ENCODE peak calls at places on chromosomes 7 and 10, in eight cellular contexts. M, B, D, U, A, O, R and G are unnamed samples.

GRCh38 chr10:95346715-95347401 is 56.1 kb upstream of the PDLIM1 start:
- DNase-seq in U (no peak), B (no peak), A (no peak), R (no peak), M (peak), O (peak), D (peak), G (no peak)

GRCh38 chr7:78125884-78126283 is 327.3 kb downstream of the PHTF2 start:
- DNase-seq in D (peak), B (no peak), O (no peak), M (peak), A (no peak), R (no peak), U (peak), G (no peak)

GRCh38 chr10:28564905-28565304 is 32.0 kb downstream of the WAC start:
- DNase-seq in R (no peak), D (no peak), B (no peak), U (peak), O (no peak), A (no peak), M (no peak), G (no peak)

GRCh38 chr10:15197276-15197675 is 28.8 kb upstream of the NMT2 start:
- DNase-seq in R (no peak), U (peak), B (no peak), O (no peak), D (peak), M (peak), A (no peak), G (no peak)

GRCh38 chr10:72087969-72088878 is at the start of gene SPOCK2:
- DNase-seq in D (peak), M (no peak), A (no peak), R (peak), B (no peak), U (no peak), O (no peak), G (no peak)

GRCh38 chr7:37007731-37008130 is 283.4 kb upstream of the AOAH start:
- DNase-seq in B (no peak), M (no peak), U (no peak), A (no peak), R (no peak), O (no peak), D (no peak), G (no peak)

GRCh38 chr10:49395741-49396665 is at the start of gene DRGX:
- DNase-seq in M (no peak), O (no peak), A (no peak), D (peak), B (no peak), R (no peak), U (no peak), G (no peak)

GRCh38 chr7:120740348-120740747 is 117.6 kb downstream of the TSPAN12 start:
- DNase-seq in B (no peak), R (no peak), D (no peak), A (no peak), O (no peak), M (peak), U (peak), G (no peak)

GRCh38 chr7:5620459-5620881 is 161.0 kb downstream of the RNF216 start:
- DNase-seq in M (no peak), O (no peak), A (no peak), R (no peak), D (no peak), B (no peak), U (no peak), G (no peak)

GRCh38 chr10:11146402-11147171 is 128.9 kb downstream of the CELF2 start:
- DNase-seq in B (no peak), M (peak), R (no peak), D (no peak), U (peak), O (no peak), A (no peak), G (no peak)

GRCh38 chr7:74012842-74013249 is 15.1 kb upstream of the ELN start:
- DNase-seq in B (peak), R (no peak), A (peak), M (peak), O (no peak), D (no peak), U (peak), G (no peak)

GRCh38 chr10:32005050-32005449 is 51.2 kb downstream of the KIF5B start:
- DNase-seq in M (peak), R (peak), U (peak), D (peak), B (peak), O (peak), A (peak), G (peak)

GRCh38 chr7:28355553-28356319 is 56.6 kb upstream of the CREB5 start:
- DNase-seq in M (peak), A (no peak), B (no peak), O (no peak), U (peak), D (no peak), R (no peak), G (peak)

GRCh38 chr7:41058986-41059741 is 643.7 kb downstream of the INHBA start:
- DNase-seq in R (no peak), M (peak), O (no peak), B (peak), U (peak), A (no peak), D (peak), G (peak)

GRCh38 chr10:17607603-17608332 is 9.4 kb downstream of the HACD1 start:
- DNase-seq in U (peak), A (no peak), D (peak), M (peak), R (peak), B (no peak), O (peak), G (peak)

GRCh38 chr10:79981673-79982485 is 33.0 kb upstream of the SFTPD start:
- DNase-seq in M (peak), R (no peak), D (peak), U (peak), O (peak), A (no peak), B (peak), G (peak)

GRCh38 chr10:131511391-131511790 is 199.9 kb upstream of the TCERG1L start:
- DNase-seq in M (no peak), B (no peak), A (no peak), D (no peak), O (no peak), U (no peak), R (no peak), G (no peak)

GRCh38 chr10:77223532-77224460 is 413.8 kb downstream of the KCNMA1 start:
- DNase-seq in O (no peak), D (peak), M (no peak), B (no peak), A (no peak), U (no peak), R (no peak), G (no peak)

GRCh38 chr7:3028071-3028766 is 15.4 kb downstream of the CARD11 start:
- DNase-seq in B (no peak), M (peak), R (no peak), A (no peak), O (no peak), U (peak), D (peak), G (peak)

GRCh38 chr7:99489235-99489634 is 10.8 kb downstream of the ZNF394 start:
- DNase-seq in B (no peak), M (no peak), O (no peak), A (no peak), U (no peak), R (no peak), D (no peak), G (no peak)

GRCh38 chr10:96585726-96586418 is 940 bp downstream of the TM9SF3 start:
- DNase-seq in R (peak), D (peak), M (no peak), B (no peak), A (no peak), U (peak), O (no peak), G (peak)

GRCh38 chr7:18154707-18155106 is 127.1 kb upstream of the PRPS1L1 start:
- DNase-seq in U (no peak), M (no peak), A (no peak), R (no peak), D (no peak), B (no peak), O (no peak), G (no peak)

GRCh38 chr7:97025983-97026704 is 1.5 kb upstream of the DLX5 start:
- DNase-seq in A (no peak), D (peak), B (no peak), O (no peak), U (peak), R (no peak), M (no peak), G (no peak)

GRCh38 chr7:153616808-153617207 is 435.4 kb upstream of the DPP6 start:
- DNase-seq in M (no peak), O (no peak), R (no peak), B (no peak), D (no peak), U (no peak), A (no peak), G (no peak)

GRCh38 chr7:116511552-116512523 is 12.3 kb downstream of the CAV2 start:
- DNase-seq in O (peak), D (peak), B (no peak), M (peak), R (peak), A (peak), U (peak), G (no peak)

GRCh38 chr10:6203331-6204062 is 765 bp downstream of the PFKFB3 start:
- DNase-seq in B (peak), U (peak), O (no peak), D (peak), A (no peak), R (peak), M (peak), G (peak)

GRCh38 chr10:16271571-16271970 is 165.2 kb upstream of the PTER start:
- DNase-seq in O (no peak), R (no peak), A (no peak), M (no peak), B (no peak), D (no peak), U (no peak), G (no peak)

GRCh38 chr10:16280595-16280994 is 156.2 kb upstream of the PTER start:
- DNase-seq in D (no peak), U (no peak), A (no peak), R (no peak), M (no peak), B (no peak), O (no peak), G (no peak)

DNA sequence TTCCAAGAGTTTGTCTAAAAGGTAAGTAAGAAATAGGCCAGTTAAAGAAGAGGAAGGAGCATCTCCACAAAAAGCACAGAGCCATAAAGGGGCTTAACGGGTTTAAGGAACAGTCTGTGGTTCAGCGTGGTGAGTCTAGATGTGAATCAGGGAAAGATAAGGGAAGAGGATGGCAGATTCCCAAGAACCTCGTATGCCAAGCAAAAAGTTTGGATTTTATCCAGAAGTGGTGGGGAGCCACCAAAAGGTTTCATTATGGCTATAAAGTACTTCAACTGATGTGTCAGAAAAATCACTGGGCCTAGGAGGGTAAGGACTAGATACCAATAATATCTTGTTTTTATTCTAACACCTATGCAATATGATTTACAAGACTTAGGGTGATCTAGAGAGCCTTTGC is 161.9 kb upstream of the PTER start:
- DNase-seq in M (no peak), R (no peak), U (no peak), O (no peak), D (no peak), A (no peak), B (no peak), G (no peak)
- H2AFZ ChIP-seq in M (no peak), R (no peak), U (no peak), O (no peak), D (no peak), A (no peak), B (no peak), G (no peak)

DNA sequence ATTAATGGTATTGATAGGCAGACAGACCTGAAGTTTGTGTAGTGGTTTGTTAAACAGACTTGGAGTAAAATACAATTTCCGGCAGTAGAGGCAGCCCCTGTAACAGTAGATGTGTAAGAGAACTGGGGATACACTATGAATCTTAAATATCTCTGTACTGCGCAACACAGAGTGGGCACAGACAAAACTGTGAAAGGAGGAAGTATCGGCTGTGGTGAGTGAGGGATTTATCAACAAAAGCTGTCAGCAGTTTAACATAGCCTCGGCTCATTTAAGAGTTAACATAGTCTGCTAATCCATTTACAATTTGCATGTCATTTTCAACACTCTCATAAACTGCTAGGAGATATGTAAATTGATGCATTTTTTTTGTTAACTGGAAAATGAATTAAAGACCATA is 225.3 kb downstream of the ZWINT start:
- DNase-seq in R (no peak), O (no peak), M (no peak), A (no peak), U (no peak), B (no peak), D (no peak), G (no peak)
- H2AFZ ChIP-seq in R (no peak), O (no peak), M (no peak), A (no peak), U (no peak), B (no peak), D (no peak), G (no peak)

GRCh38 chr10:93269281-93269680 is 195.6 kb downstream of the CYP26A1 start:
- DNase-seq in A (no peak), B (no peak), D (no peak), R (no peak), M (no peak), U (no peak), O (no peak), G (no peak)

GRCh38 chr10:93274419-93274818 is 200.7 kb downstream of the CYP26A1 start:
- DNase-seq in D (no peak), A (no peak), B (no peak), O (no peak), M (no peak), U (no peak), R (no peak), G (no peak)

GRCh38 chr10:93277360-93277759 is 203.7 kb downstream of the CYP26A1 start:
- DNase-seq in R (no peak), M (no peak), B (no peak), U (no peak), A (no peak), O (no peak), D (peak), G (no peak)

GRCh38 chr10:93271347-93271746 is 197.7 kb downstream of the CYP26A1 start:
- DNase-seq in U (no peak), M (no peak), D (no peak), R (no peak), B (no peak), A (no peak), O (no peak), G (no peak)

GRCh38 chr10:93272884-93273675 is 199.4 kb downstream of the CYP26A1 start:
- DNase-seq in A (no peak), U (no peak), O (no peak), M (no peak), B (peak), D (no peak), R (no peak), G (no peak)
- H2AFZ ChIP-seq in A (no peak), U (no peak), O (no peak), M (no peak), B (no peak), D (no peak), R (no peak), G (no peak)

DNA sequence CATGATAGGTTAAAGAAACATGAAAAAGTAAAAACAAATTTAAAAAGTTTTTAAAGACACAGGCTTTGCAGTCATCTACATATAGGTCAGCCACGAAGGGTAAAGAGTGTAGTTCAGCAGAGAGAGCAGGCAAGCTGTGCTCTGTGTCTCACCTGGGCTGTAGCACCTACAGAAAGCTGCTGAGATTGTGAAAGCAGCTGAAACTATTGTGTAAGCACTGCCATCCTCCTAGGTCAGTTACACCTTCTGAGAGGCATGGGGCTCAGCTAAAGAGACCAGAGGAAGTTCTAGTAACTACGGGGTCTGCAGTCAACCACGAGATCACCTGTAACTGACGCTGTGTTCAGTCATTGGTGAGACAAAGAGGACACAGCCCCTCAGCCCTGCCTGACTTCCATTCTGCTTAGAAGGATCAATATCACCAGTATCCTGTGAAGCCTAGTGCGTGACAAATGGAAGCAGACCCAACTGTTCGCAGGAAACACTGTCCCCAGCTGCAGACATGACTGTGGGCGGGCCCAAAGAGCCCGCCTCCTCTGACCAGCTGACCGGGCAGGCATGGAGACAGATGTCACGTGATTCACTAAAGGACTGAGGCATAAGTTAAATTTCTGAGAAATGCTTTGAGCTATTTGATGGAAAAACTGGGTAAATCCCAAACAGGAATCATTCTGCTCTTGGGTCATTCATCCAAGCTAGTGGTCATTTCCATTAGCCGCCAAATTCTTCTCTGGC is 87.9 kb downstream of the EBF3 start:
- DNase-seq in U (no peak), R (no peak), M (no peak), A (no peak), B (no peak), D (no peak), O (no peak), G (no peak)
- H2AFZ ChIP-seq in U (no peak), R (no peak), M (no peak), A (no peak), B (no peak), D (no peak), O (no peak), G (no peak)

GRCh38 chr7:135743907-135744789 is 4.5 kb downstream of the FAM180A start:
- DNase-seq in D (peak), A (no peak), U (peak), O (no peak), B (no peak), R (no peak), M (peak), G (no peak)
- H2AFZ ChIP-seq in D (peak), A (no peak), U (peak), O (peak), B (no peak), R (no peak), M (peak), G (no peak)

DNA sequence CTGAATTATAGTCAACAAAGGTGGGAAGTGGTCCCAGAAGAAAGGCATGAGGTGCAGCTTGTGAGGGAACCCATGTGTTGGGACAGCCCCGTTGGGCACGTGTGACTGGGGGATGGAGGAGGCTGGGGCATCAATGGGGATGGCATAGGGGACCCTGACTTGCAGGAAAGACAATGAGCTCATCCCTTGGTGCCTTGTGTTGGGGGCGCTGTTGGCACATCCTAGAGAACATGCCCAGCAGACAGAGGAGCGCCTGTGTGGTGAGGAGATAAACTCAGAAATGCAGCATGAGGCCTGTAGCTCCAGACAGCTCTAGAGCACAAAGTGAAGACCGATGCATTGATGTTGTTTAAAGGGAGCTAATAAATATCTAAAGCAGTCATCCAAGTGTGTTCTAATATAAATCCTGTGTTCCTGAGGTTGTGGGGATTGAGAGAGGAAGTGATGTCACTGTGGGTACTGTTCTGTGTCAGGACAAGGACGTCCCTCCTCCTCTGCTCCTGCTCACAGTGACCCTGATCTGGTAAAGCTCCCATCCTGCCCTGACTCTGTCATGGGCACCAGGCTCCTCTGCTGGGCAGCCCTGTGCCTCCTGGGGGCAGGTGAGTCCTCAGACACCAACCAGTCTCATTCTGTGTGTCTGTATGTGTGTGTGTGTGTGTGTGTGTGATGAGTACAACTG is 126.1 kb upstream of the PRSS58 start:
- DNase-seq in A (no peak), B (no peak), U (peak), R (no peak), M (peak), O (no peak), D (no peak), G (no peak)
- H2AFZ ChIP-seq in A (peak), B (no peak), U (peak), R (peak), M (peak), O (peak), D (peak), G (no peak)

GRCh38 chr10:102462512-102463054 is 11.2 kb upstream of the C10orf95 start:
- DNase-seq in R (peak), M (no peak), O (no peak), B (no peak), D (no peak), U (no peak), A (no peak), G (no peak)
- H2AFZ ChIP-seq in R (no peak), M (no peak), O (no peak), B (no peak), D (peak), U (no peak), A (peak), G (no peak)

DNA sequence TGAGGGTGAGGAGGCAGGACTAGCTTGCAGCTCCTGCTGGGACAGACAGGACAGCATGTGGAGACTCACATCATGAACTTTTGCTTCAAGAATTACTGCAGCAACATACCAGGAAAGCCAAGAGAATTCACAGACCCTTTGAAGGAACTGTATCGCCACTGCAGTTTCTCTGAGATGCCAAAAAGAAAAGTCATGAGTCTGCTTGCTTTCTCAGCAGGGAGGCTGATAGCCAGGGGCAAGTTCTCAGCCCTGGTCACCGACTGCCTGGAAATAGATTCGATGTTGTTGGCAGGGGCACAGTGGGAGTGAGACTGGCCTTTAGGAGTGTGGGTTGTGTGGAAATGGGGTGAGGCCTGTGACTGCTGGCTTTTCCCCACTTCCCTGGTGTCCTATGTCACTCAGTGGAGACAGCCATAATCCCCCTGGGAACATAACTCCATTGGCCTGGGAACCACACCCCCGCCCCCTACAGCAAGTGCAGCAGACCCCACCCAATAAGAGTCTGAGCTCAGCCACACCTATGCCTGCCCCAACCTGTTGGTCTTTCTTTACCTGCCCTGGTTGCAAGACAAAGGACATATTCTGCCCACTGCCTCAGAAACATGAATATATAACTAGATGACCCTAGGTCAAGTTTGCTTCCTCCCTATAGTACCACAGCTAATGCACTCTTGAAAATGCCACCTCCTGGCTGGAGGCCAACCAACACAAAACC is 1.6 kb upstream of the SAMD9 start:
- DNase-seq in R (no peak), D (peak), B (no peak), O (no peak), A (no peak), M (peak), U (peak), G (no peak)
- H2AFZ ChIP-seq in R (peak), D (peak), B (no peak), O (no peak), A (no peak), M (no peak), U (peak), G (no peak)